ENCODE peak calls at places on chromosome 6, in four cellular contexts. K is NCI-H2171 treated with DMSO at 0.1 percent for 48 hours, Z is amygdala, U is non-pigmented ciliary epithelial cell. W is an unnamed sample.

GRCh38 chr6:110359554-110359953 is 1.4 kb upstream of the METTL24 start:
- DNase-seq in U (no peak), K (no peak), Z (no peak), W (no peak)

GRCh38 chr6:43627008-43627825 is 1.8 kb downstream of the GTPBP2 start:
- DNase-seq in Z (no peak), U (peak), K (no peak), W (peak)

GRCh38 chr6:152094992-152095592 is 287.6 kb downstream of the ESR1 start:
- DNase-seq in Z (no peak), K (no peak), U (peak), W (peak)

GRCh38 chr6:38974389-38975133 is 74.0 kb upstream of the GLP1R start:
- DNase-seq in Z (no peak), U (no peak), K (no peak), W (no peak)

GRCh38 chr6:36633915-36634314 is 39.8 kb downstream of the SRSF3 start:
- DNase-seq in U (no peak), K (no peak), Z (no peak), W (no peak)

GRCh38 chr6:10399451-10399850 is 15.4 kb downstream of the TFAP2A start:
- DNase-seq in Z (no peak), U (no peak), K (no peak), W (no peak)

GRCh38 chr6:169566319-169566718 is 135.5 kb downstream of the WDR27 start:
- DNase-seq in Z (no peak), K (no peak), U (no peak), W (no peak)

GRCh38 chr6:55694148-55694547 is 115.2 kb upstream of the HMGCLL1 start:
- DNase-seq in K (no peak), U (peak), Z (no peak), W (no peak)

GRCh38 chr6:89843070-89843469 is 13.4 kb downstream of the CASP8AP2 start:
- DNase-seq in K (no peak), U (no peak), Z (no peak), W (no peak)

GRCh38 chr6:111480988-111481830 is 1.8 kb downstream of the REV3L start:
- DNase-seq in Z (no peak), K (peak), U (no peak), W (no peak)

GRCh38 chr6:83057705-83058321 is 7.8 kb downstream of the UBE3D start:
- DNase-seq in Z (peak), K (peak), U (peak), W (no peak)

GRCh38 chr6:162109466-162110040 is 618.0 kb downstream of the PRKN start:
- DNase-seq in Z (no peak), K (no peak), U (peak), W (no peak)

GRCh38 chr6:21000391-21000801 is 466.1 kb downstream of the CDKAL1 start:
- DNase-seq in U (no peak), K (no peak), Z (no peak), W (no peak)

GRCh38 chr6:107064579-107065065 is 36.6 kb downstream of the MTRES1 start:
- DNase-seq in K (no peak), Z (no peak), U (peak), W (no peak)

GRCh38 chr6:105484238-105485161 is 81.6 kb upstream of the PREP start:
- DNase-seq in K (peak), U (no peak), Z (no peak), W (no peak)

GRCh38 chr6:29926081-29926794 is 16.1 kb upstream of the HLA-A start:
- DNase-seq in K (no peak), U (no peak), Z (no peak), W (peak)

GRCh38 chr6:5398530-5398929 is 137.2 kb downstream of the FARS2 start:
- DNase-seq in K (peak), Z (no peak), U (no peak), W (no peak)

GRCh38 chr6:167933290-167933689 is 64.2 kb upstream of the KIF25 start:
- DNase-seq in U (no peak), Z (no peak), K (no peak), W (no peak)

GRCh38 chr6:156154896-156155295 is 622.3 kb upstream of the ARID1B start:
- DNase-seq in K (no peak), Z (no peak), U (no peak), W (no peak)

GRCh38 chr6:131210469-131210868 is 75.2 kb downstream of the AKAP7 start:
- DNase-seq in K (no peak), U (no peak), Z (no peak), W (no peak)

GRCh38 chr6:24924956-24925355 is 10.8 kb downstream of the RIPOR2 start:
- DNase-seq in K (no peak), Z (no peak), U (no peak), W (no peak)

GRCh38 chr6:154432533-154433476 is 76.2 kb upstream of the IPCEF1 start:
- DNase-seq in U (no peak), Z (no peak), K (no peak), W (no peak)

GRCh38 chr6:144581807-144582537 is 296.8 kb downstream of the UTRN start:
- DNase-seq in U (no peak), Z (no peak), K (peak), W (no peak)

GRCh38 chr6:163386329-163386910 is 28.1 kb upstream of the QKI start:
- DNase-seq in Z (no peak), K (no peak), U (no peak), W (no peak)

GRCh38 chr6:110415297-110415916 is at the start of gene DDO:
- DNase-seq in K (no peak), Z (peak), U (no peak), W (peak)